ENCODE peak calls at places on chromosomes 1 and 21, in nine cellular contexts. V, Y, P, X, S, Q, M, W and L are unnamed samples.

GRCh38 chr21:46344219-46344915 is 20.4 kb downstream of the PCNT start:
- DNase-seq in Y (no peak), M (no peak), S (no peak), X (no peak), W (no peak), Q (no peak), P (no peak), V (no peak), L (no peak)

GRCh38 chr1:203291201-203292096 is 13.9 kb upstream of the BTG2 start:
- DNase-seq in X (no peak), M (peak; percentile 82), Q (no peak), S (no peak), W (peak; percentile 85), P (no peak), V (peak; percentile 44), Y (no peak), L (peak; percentile 50)

GRCh38 chr1:37926061-37926924 is 20.6 kb downstream of the INPP5B start:
- DNase-seq in W (no peak), X (no peak), M (no peak), Q (no peak), S (no peak), P (no peak), V (no peak), Y (no peak), L (no peak)

GRCh38 chr1:231065510-231066241 is 25.6 kb upstream of the FAM89A start:
- DNase-seq in Y (no peak), V (peak; percentile 55), X (no peak), Q (no peak), P (no peak), S (no peak), M (no peak), W (no peak), L (no peak)

GRCh38 chr1:200207711-200208126 is 180.2 kb downstream of the NR5A2 start:
- DNase-seq in X (no peak), V (no peak), Y (no peak), Q (no peak), W (no peak), S (no peak), M (no peak), P (no peak), L (no peak)

GRCh38 chr1:109133815-109134214 is 19.9 kb downstream of the ELAPOR1 start:
- DNase-seq in P (no peak), S (no peak), M (no peak), Y (no peak), W (no peak), Q (no peak), X (no peak), V (no peak), L (peak; percentile 58)

GRCh38 chr1:212585210-212585609 is 23.4 kb upstream of the ATF3 start:
- DNase-seq in X (no peak), M (no peak), P (no peak), V (no peak), W (no peak), Y (no peak), Q (no peak), S (no peak), L (no peak)

GRCh38 chr1:7899741-7900140 is 40.9 kb downstream of the TNFRSF9 start:
- DNase-seq in P (no peak), S (no peak), Y (no peak), M (no peak), Q (no peak), W (no peak), V (no peak), X (no peak), L (no peak)

GRCh38 chr1:66916320-66916719 is 8.3 kb downstream of the DNAI4 start:
- DNase-seq in S (no peak), P (no peak), Q (no peak), X (no peak), V (peak; percentile 19), M (no peak), W (no peak), Y (no peak), L (no peak)

GRCh38 chr1:166721145-166721544 is 118.1 kb upstream of the POGK start:
- DNase-seq in P (no peak), Q (no peak), S (no peak), V (no peak), X (no peak), M (no peak), W (no peak), Y (no peak), L (no peak)

GRCh38 chr1:3029481-3029961 is 8.3 kb downstream of the ACTRT2 start:
- DNase-seq in S (no peak), X (no peak), P (no peak), Q (peak; percentile 43), Y (no peak), V (no peak), W (no peak), M (peak; percentile 50), L (no peak)

GRCh38 chr1:182387566-182387965 is 4.0 kb downstream of the GLUL start:
- DNase-seq in W (no peak), M (no peak), S (no peak), Q (no peak), V (no peak), P (no peak), X (no peak), Y (no peak), L (no peak)

GRCh38 chr1:230986976-230987375 is 8.1 kb downstream of the ARV1 start:
- DNase-seq in Y (no peak), W (no peak), V (no peak), Q (no peak), X (no peak), M (no peak), S (no peak), P (no peak), L (no peak)

DNA sequence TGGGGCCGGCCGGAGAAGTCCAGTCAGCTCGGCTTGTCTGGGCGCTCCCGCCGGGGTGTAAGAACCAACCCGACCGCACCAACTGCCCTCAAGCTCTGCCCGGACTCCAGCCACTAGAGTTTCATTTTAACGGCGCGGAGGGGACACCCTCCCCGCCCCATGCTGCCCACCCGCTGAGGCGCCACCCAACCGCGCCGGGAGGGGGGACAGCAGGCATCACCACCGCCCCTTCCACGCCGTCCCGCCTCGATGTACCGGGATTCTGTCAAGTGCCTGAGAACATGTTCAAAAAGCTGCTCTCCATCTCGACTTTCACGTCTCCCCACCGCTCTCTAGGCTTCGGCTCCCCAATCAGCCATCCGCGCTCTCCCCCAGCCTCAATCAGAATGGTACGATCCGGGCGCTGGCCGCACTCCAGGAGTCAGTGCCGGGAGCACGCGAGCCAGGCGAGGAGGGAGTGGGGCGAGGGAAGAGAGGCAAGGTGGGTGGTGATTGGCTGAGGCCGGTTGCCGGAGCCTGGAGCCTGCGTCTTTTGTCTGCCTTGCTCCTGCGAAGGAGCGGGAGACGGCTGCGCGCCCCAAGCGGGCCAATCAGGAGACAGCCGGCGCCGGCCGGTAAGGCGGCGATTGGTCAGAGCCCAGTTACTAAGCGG is at the start of gene PIK3R3:
- DNase-seq in S (peak; percentile 98), W (peak; percentile 97), Q (peak; percentile 98), V (peak; percentile 99), P (peak; percentile 98), X (peak; percentile 99), Y (peak; percentile 98), M (peak; percentile 99), L (peak; percentile 98)
- TF ChIP-seq POLR2A in S (peak; percentile 89), W (peak; percentile 93), Q (peak; percentile 78), V (peak; percentile 94), P (peak; percentile 94), X (peak; percentile 99), Y (peak; percentile 97), M (peak; percentile 94), L (no peak)

DNA sequence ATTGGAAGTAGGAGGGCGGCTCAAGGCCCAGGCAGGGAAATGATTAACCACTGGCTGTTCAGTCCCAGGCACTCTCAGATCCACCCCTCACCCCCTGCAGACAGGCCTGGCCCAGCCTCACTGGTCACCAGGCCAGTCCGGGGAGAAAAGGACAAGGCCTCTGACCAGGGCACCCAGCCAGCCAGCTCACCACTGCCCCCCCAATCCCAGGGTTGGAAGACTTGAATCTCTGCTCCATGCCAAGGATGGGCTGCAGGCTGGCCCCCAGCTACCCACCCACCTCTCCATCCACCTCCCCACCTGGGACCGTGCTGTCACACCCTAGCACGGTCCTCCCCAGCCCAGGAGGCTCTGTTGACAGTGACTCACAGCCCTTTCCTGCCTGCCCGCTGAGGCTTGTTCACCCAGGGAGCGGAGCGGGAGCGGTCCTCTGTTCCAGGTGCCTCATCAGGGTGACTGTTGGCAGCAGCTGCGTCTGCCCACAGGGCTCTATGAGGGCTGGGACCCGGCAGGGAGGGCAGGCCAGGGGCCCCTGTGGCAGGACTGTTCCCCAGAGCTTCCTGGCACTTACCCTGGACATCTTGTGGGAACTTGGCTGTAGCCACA is 2.2 kb downstream of the LAD1 start:
- DNase-seq in P (peak; percentile 71), S (peak; percentile 75), M (no peak), Y (no peak), Q (peak; percentile 62), V (no peak), W (peak; percentile 86), X (no peak), L (peak; percentile 87)
- H3K4me1 ChIP-seq in P (no peaks in the 10 kb centered on the region), S (peaks cover 65% of the 10 kb centered on the region), M (no peaks in the 10 kb centered on the region), Y (peaks cover 30% of the 10 kb centered on the region), Q (peaks cover 4% of the 10 kb centered on the region), V (no peaks in the 10 kb centered on the region), W (no peaks in the 10 kb centered on the region), X (no peaks in the 10 kb centered on the region), L (peaks cover 29% of the 10 kb centered on the region)

GRCh38 chr1:145987926-145988325 is 8.5 kb downstream of the TXNIP start:
- DNase-seq in X (no peak), M (no peak), W (no peak), Y (no peak), V (no peak), S (no peak), Q (no peak), P (no peak), L (no peak)
- TF ChIP-seq POLR2AphosphoS5 in X (no peak), M (no peak), W (peak; percentile 80), Y (no peak), V (no peak), S (no peak), Q (no peak), P (no peak), L (no peak)

GRCh38 chr1:942864-943533 is 16.1 kb downstream of the NOC2L start:
- DNase-seq in Q (no peak), Y (no peak), W (peak; percentile 46), P (no peak), X (no peak), S (no peak), V (peak; percentile 56), M (peak; percentile 86), L (no peak)
- TF ChIP-seq POLR2A in Q (no peak), Y (no peak), W (no peak), P (no peak), X (peak; percentile 26), S (no peak), V (peak; percentile 79), M (no peak), L (no peak)

GRCh38 chr1:172821609-172822274 is 162.8 kb downstream of the FASLG start:
- DNase-seq in X (no peak), W (no peak), Y (no peak), M (no peak), V (peak; percentile 26), S (no peak), Q (no peak), P (no peak), L (no peak)
- H3K4me1 ChIP-seq in X (peaks cover 8% of the 10 kb centered on the region), W (no peaks in the 10 kb centered on the region), Y (no peaks in the 10 kb centered on the region), M (no peaks in the 10 kb centered on the region), V (peaks cover 30% of the 10 kb centered on the region), S (peaks cover 18% of the 10 kb centered on the region), Q (no peaks in the 10 kb centered on the region), P (no peaks in the 10 kb centered on the region), L (peaks cover 4% of the 10 kb centered on the region)